ENCODE peak calls at places on chromosomes 5 and 9, in four cellular contexts. W is fibroblast of the aortic adventitia, J is cardiac muscle cell, B is astrocyte of the spinal cord. G is an unnamed sample.

GRCh38 chr9:31605164-31605563 is 779.3 kb upstream of the ACO1 start:
- DNase-seq in J (no peak), W (no peak), B (no peak), G (no peak)

GRCh38 chr9:109906766-109907382 is 126.9 kb downstream of the PALM2AKAP2 start:
- DNase-seq in W (peak), J (peak), B (peak), G (peak)

GRCh38 chr9:114387678-114388431 is at the start of gene AKNA:
- DNase-seq in J (peak), W (peak), B (peak), G (peak)

GRCh38 chr5:52995914-52996313 is 6.8 kb downstream of the ITGA2 start:
- DNase-seq in W (no peak), J (no peak), B (no peak), G (no peak)

GRCh38 chr5:154829181-154829588 is 21.2 kb downstream of the FAXDC2 start:
- DNase-seq in W (no peak), J (no peak), B (no peak), G (no peak)

GRCh38 chr5:150342583-150342982 is 14.9 kb upstream of the TCOF1 start:
- DNase-seq in J (no peak), B (no peak), W (no peak), G (no peak)

GRCh38 chr5:67146574-67146973 is 50.0 kb downstream of the CD180 start:
- DNase-seq in W (peak), B (no peak), J (peak), G (peak)

GRCh38 chr5:74361406-74362358 is 278.8 kb downstream of the ENC1 start:
- DNase-seq in B (no peak), J (no peak), W (no peak), G (no peak)

GRCh38 chr5:123170816-123171345 is 81.8 kb downstream of the PRDM6 start:
- DNase-seq in J (no peak), B (no peak), W (no peak), G (no peak)

GRCh38 chr5:150114773-150115408 is 28.5 kb upstream of the CSF1R start:
- DNase-seq in J (no peak), W (no peak), B (no peak), G (no peak)

GRCh38 chr5:35922468-35922867 is 16.0 kb downstream of the CAPSL start:
- DNase-seq in J (no peak), W (no peak), B (no peak), G (no peak)

GRCh38 chr9:113578877-113579269 is 115.3 kb downstream of the RGS3 start:
- DNase-seq in J (peak), B (peak), W (peak), G (peak)

GRCh38 chr5:92017786-92018185 is 634.7 kb upstream of the ARRDC3 start:
- DNase-seq in W (peak), J (no peak), B (peak), G (peak)

GRCh38 chr5:15009420-15009819 is 137.8 kb upstream of the ANKH start:
- DNase-seq in W (peak), J (peak), B (peak), G (peak)

GRCh38 chr9:35832814-35833213 is 3.8 kb downstream of the TMEM8B start:
- DNase-seq in W (no peak), B (no peak), J (no peak), G (no peak)

GRCh38 chr9:97831843-97832636 is 21.0 kb upstream of the FOXE1 start:
- DNase-seq in B (no peak), J (no peak), W (no peak), G (no peak)

GRCh38 chr9:97529363-97530076 is 28.1 kb downstream of the TMOD1 start:
- DNase-seq in W (peak), J (peak), B (no peak), G (peak)

DNA sequence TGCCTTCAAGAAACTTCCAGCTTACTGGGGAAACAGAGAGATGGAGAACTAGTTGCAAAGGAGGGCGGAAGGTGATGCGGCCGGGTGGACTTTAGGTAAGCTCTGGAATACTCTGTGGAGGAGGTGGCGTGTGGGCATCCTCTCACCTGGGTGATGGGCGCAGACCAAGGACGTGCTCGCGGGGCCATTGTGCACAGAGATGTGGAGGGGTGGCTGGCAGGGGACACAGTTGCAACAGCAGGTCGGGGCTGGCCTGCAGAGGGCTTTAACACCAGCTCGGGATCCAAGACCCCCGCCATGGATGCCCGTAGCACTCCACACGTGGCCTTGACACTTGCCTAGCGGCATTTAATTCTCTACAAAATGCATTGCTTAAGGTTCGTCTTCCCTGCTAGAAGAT is 26.6 kb downstream of the IER5L start:
- DNase-seq in B (no peak), J (no peak), W (no peak), G (no peak)
- TF ChIP-seq CTCF in B (no peak), J (no peak), W (no peak), G (no peak)

GRCh38 chr5:140869555-140869886 is 764 bp downstream of the PCDHA11 start:
- DNase-seq in J (no peak), B (no peak), W (no peak), G (peak)
- TF ChIP-seq CTCF in J (no peak), B (no peak), W (no peak), G (no peak)

GRCh38 chr9:17793713-17794622 is 215.1 kb downstream of the SH3GL2 start:
- DNase-seq in W (peak), J (peak), B (no peak), G (peak)
- TF ChIP-seq CTCF in W (no peak), J (peak), B (no peak), G (no peak)

GRCh38 chr5:153491408-153491807 is 938 bp downstream of the GRIA1 start:
- DNase-seq in J (no peak), W (no peak), B (no peak), G (no peak)

GRCh38 chr5:153489611-153490010 is 859 bp upstream of the GRIA1 start:
- DNase-seq in B (no peak), J (no peak), W (no peak), G (no peak)

GRCh38 chr5:153490124-153491085 is at the start of gene GRIA1:
- DNase-seq in J (peak), W (no peak), B (peak), G (no peak)
- TF ChIP-seq CTCF in J (no peak), W (no peak), B (no peak), G (no peak)

GRCh38 chr5:1824109-1824821 is 23.1 kb downstream of the NDUFS6 start:
- DNase-seq in B (no peak), W (no peak), J (no peak), G (no peak)
- TF ChIP-seq CTCF in B (peak), W (no peak), J (no peak), G (no peak)

GRCh38 chr5:107219993-107220392 is 450.7 kb downstream of the EFNA5 start:
- DNase-seq in B (no peak), J (no peak), W (no peak), G (no peak)

GRCh38 chr5:107218457-107219193 is 452.1 kb downstream of the EFNA5 start:
- DNase-seq in B (peak), J (peak), W (peak), G (peak)

GRCh38 chr5:107217721-107218130 is 453.0 kb downstream of the EFNA5 start:
- DNase-seq in W (no peak), B (no peak), J (no peak), G (peak)

GRCh38 chr5:107215581-107215980 is 455.2 kb downstream of the EFNA5 start:
- DNase-seq in W (no peak), J (no peak), B (no peak), G (no peak)

DNA sequence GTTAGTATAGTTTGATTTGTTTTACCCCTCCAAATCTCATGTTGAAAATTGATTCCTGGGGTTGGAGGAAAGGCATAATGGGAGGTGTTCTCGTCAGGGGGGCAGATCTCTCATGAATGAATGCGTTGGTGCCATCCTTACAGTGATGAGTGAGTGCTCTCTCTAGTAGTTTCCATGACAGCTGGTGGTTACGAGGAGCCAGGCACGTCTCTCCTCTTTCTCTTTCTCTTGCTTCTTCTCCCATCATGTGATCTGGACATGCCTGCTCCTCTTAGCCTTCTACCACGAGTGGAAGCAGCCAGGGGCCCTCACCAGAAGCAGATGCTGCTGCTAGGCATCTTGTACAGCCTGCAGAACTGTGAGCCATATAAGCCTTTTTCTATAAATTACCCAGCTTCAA is 454.1 kb downstream of the EFNA5 start:
- DNase-seq in B (no peak), W (no peak), J (no peak), G (no peak)
- TF ChIP-seq CTCF in B (no peak), W (no peak), J (no peak), G (no peak)

GRCh38 chr9:132412089-132412488 is 2.1 kb downstream of the CFAP77 start:
- DNase-seq in B (no peak), W (no peak), J (peak), G (peak)
- TF ChIP-seq CTCF in B (peak), W (peak), J (peak), G (peak)